ENCODE peak calls at places on chromosome 17, in seven cellular contexts. S is GM12878; D is gastrocnemius medialis; A is psoas muscle; P is CD8-positive, alpha-beta T cell; J is GM23338; Q is IMR-90. T is an unnamed sample.

GRCh38 chr17:35073991-35074627 is 10.6 kb upstream of the RFFL start:
- ATAC-seq in D (no peak), J (no peak), S (peak; percentile 26), A (no peak), P (peak; percentile 27), Q (peak; percentile 12), T (no peak)

GRCh38 chr17:65463242-65463641 is 98.2 kb downstream of the AXIN2 start:
- ATAC-seq in A (peak; percentile 96), D (peak; percentile 90), Q (no peak), J (no peak), S (no peak), P (no peak), T (peak; percentile 95)

GRCh38 chr17:1716912-1717695 is 6.9 kb upstream of the TLCD2 start:
- ATAC-seq in S (peak; percentile 84), D (peak; percentile 49), J (peak; percentile 67), Q (peak; percentile 47), P (peak; percentile 19), A (peak; percentile 58), T (peak; percentile 65)

GRCh38 chr17:21272881-21273839 is 11.4 kb upstream of the MAP2K3 start:
- ATAC-seq in D (no peak), S (no peak), Q (no peak), A (no peak), P (no peak), J (no peak), T (no peak)

GRCh38 chr17:76452646-76453430 is at the start of gene UBE2O:
- ATAC-seq in J (peak; percentile 77), S (peak; percentile 95), P (peak; percentile 92), A (peak; percentile 96), D (peak; percentile 90), Q (peak; percentile 95), T (peak; percentile 96)

GRCh38 chr17:80132906-80133625 is 13.9 kb downstream of the EIF4A3 start:
- ATAC-seq in J (no peak), Q (no peak), D (no peak), S (no peak), A (no peak), P (no peak), T (no peak)

GRCh38 chr17:2841606-2842005 is 45.4 kb downstream of the RAP1GAP2 start:
- ATAC-seq in S (no peak), D (no peak), Q (no peak), J (no peak), P (no peak), A (no peak), T (no peak)

GRCh38 chr17:68613739-68614298 is 12.7 kb upstream of the FAM20A start:
- ATAC-seq in P (no peak), Q (peak; percentile 32), A (no peak), J (peak; percentile 100), S (peak; percentile 79), D (no peak), T (peak; percentile 57)

GRCh38 chr17:72489273-72489641 is 368.4 kb downstream of the SOX9 start:
- ATAC-seq in S (no peak), Q (peak; percentile 21), J (no peak), P (no peak), A (no peak), D (no peak), T (no peak)

GRCh38 chr17:19660219-19660870 is 11.8 kb downstream of the ALDH3A2 start:
- ATAC-seq in D (no peak), J (no peak), S (no peak), A (no peak), P (no peak), Q (no peak), T (no peak)

GRCh38 chr17:10197721-10198508 is 491 bp downstream of the GAS7 start:
- ATAC-seq in S (no peak), D (no peak), P (no peak), J (peak; percentile 73), Q (peak; percentile 57), A (no peak), T (peak; percentile 39)

GRCh38 chr17:2054262-2054739 is 602 bp upstream of the HIC1 start:
- ATAC-seq in S (peak; percentile 1), Q (peak; percentile 1), D (no peak), A (peak; percentile 11), P (peak; percentile 5), J (peak; percentile 4), T (no peak)

GRCh38 chr17:64217249-64217652 is 45.8 kb downstream of the TEX2 start:
- ATAC-seq in S (peak; percentile 49), P (no peak), A (peak; percentile 67), D (peak; percentile 65), J (peak; percentile 20), Q (no peak), T (no peak)

GRCh38 chr17:63783522-63783921 is 9.6 kb downstream of the DDX42 start:
- ATAC-seq in D (no peak), S (peak; percentile 27), P (no peak), J (no peak), Q (no peak), A (no peak), T (no peak)

GRCh38 chr17:416293-417206 is 63.9 kb upstream of the RPH3AL start:
- ATAC-seq in S (peak; percentile 87), A (no peak), Q (no peak), D (no peak), P (peak; percentile 20), J (no peak), T (no peak)

GRCh38 chr17:32249475-32249874 is 16.2 kb upstream of the RHBDL3 start:
- ATAC-seq in Q (no peak), A (no peak), J (no peak), S (no peak), P (no peak), D (no peak), T (no peak)

GRCh38 chr17:48456584-48456983 is 26.6 kb upstream of the SKAP1 start:
- ATAC-seq in S (peak; percentile 69), A (no peak), Q (no peak), P (peak; percentile 19), J (peak; percentile 67), D (no peak), T (no peak)

GRCh38 chr17:64635647-64636305 is 26.3 kb downstream of the SMURF2 start:
- ATAC-seq in Q (peak; percentile 28), A (no peak), J (no peak), P (no peak), S (peak; percentile 88), D (no peak), T (no peak)

GRCh38 chr17:4426499-4427208 is 7.1 kb upstream of the SPNS3 start:
- ATAC-seq in Q (no peak), D (no peak), A (no peak), S (peak; percentile 51), P (no peak), J (no peak), T (no peak)

GRCh38 chr17:32998111-32998892 is 6.7 kb downstream of the SPACA3 start:
- ATAC-seq in P (peak; percentile 59), Q (peak; percentile 96), J (peak; percentile 98), S (peak; percentile 92), A (peak; percentile 54), D (peak; percentile 64), T (peak; percentile 70)

GRCh38 chr17:2106308-2106707 is 51.4 kb downstream of the HIC1 start:
- ATAC-seq in P (no peak), S (no peak), J (no peak), Q (no peak), D (no peak), A (no peak), T (no peak)

GRCh38 chr17:2309338-2310143 is 5.8 kb downstream of the SRR start:
- ATAC-seq in S (no peak), Q (peak; percentile 78), P (no peak), D (no peak), J (no peak), A (no peak), T (no peak)

GRCh38 chr17:2691069-2691871 is 20.3 kb downstream of the CLUH start:
- ATAC-seq in D (no peak), S (no peak), Q (no peak), A (no peak), P (no peak), J (peak; percentile 17), T (no peak)

GRCh38 chr17:32943647-32944191 is 15.8 kb downstream of the TMEM98 start:
- ATAC-seq in D (no peak), S (no peak), J (no peak), P (no peak), A (no peak), Q (peak; percentile 80), T (peak; percentile 82)

GRCh38 chr17:50468120-50469004 is at the start of gene CHAD:
- ATAC-seq in S (no peak), J (peak; percentile 69), Q (peak; percentile 75), D (peak; percentile 18), P (peak; percentile 55), A (peak; percentile 45), T (no peak)

GRCh38 chr17:56761387-56761786 is 72.3 kb downstream of the C17orf67 start:
- ATAC-seq in S (no peak), J (no peak), D (no peak), P (no peak), A (no peak), Q (no peak), T (no peak)

DNA sequence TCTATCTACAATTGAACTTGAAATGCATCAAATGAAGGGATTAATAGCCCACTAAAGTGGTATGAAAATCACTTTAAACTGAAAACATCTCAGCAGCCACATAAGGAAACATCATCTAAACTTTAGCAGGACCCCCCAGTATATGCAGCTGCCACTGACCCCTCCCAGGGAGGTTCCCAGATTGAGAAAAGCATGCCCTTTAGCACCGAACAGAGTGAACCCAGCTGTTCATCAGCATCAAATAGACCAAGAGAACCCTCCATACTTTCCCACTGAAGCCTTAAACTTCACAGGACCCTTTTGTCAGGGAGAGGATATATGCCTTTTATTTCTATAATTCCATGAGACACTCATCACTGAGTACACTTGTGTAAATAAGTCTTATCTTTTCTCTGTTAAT is 44.6 kb downstream of the MYH10 start:
- ATAC-seq in Q (no peak), D (no peak), A (no peak), P (no peak), J (no peak), S (no peak), T (no peak)
- H3K36me3 ChIP-seq in Q (peaks cover 8% of the 10 kb centered on the region), D (no peaks in the 10 kb centered on the region), A (no peaks in the 10 kb centered on the region), P (no peaks in the 10 kb centered on the region), J (no peaks in the 10 kb centered on the region), S (no peaks in the 10 kb centered on the region), T (no peaks in the 10 kb centered on the region)

GRCh38 chr17:6948976-6949375 is 46.9 kb upstream of the ALOX12 start:
- ATAC-seq in Q (no peak), J (no peak), P (no peak), D (no peak), S (no peak), A (no peak), T (no peak)
- H3K36me3 ChIP-seq in Q (no peaks in the 10 kb centered on the region), J (no peaks in the 10 kb centered on the region), P (no peaks in the 10 kb centered on the region), D (no peaks in the 10 kb centered on the region), S (no peaks in the 10 kb centered on the region), A (no peaks in the 10 kb centered on the region), T (no peaks in the 10 kb centered on the region)

DNA sequence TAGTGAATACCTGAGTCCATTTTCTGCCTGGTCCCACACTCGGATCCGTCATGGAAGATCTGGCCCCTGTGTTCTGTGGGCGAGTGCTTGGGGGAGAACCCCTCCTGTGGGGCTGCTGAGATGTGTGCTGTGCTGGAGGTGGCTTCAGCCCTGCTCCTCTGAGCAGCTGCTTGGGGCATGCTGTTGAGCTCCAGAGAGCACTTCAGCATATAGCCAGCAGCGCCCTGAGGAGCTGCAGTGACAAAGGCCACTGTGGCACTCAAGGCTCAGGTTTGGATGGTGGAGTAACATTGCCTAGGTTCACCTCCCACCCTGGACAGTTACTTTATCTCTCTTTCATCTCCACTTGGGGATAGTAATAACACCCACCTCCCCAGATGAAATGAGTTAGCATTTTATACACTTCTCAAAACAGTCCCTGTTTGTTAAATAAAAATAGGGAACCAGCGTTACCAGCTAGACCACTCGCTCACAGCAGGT is 75.3 kb downstream of the KSR1 start:
- ATAC-seq in P (no peak), S (peak; percentile 52), Q (no peak), A (no peak), J (no peak), D (no peak), T (no peak)
- H3K36me3 ChIP-seq in P (no peaks in the 10 kb centered on the region), S (peaks cover 2% of the 10 kb centered on the region), Q (no peaks in the 10 kb centered on the region), A (no peaks in the 10 kb centered on the region), J (no peaks in the 10 kb centered on the region), D (no peaks in the 10 kb centered on the region), T (no peaks in the 10 kb centered on the region)

GRCh38 chr17:40416671-40417070 is 1.0 kb downstream of the TOP2A start:
- ATAC-seq in D (no peak), J (no peak), Q (no peak), S (no peak), A (no peak), P (no peak), T (no peak)
- H3K36me3 ChIP-seq in D (no peaks in the 10 kb centered on the region), J (peaks cover 41% of the 10 kb centered on the region), Q (peaks cover 1% of the 10 kb centered on the region), S (no peaks in the 10 kb centered on the region), A (no peaks in the 10 kb centered on the region), P (no peaks in the 10 kb centered on the region), T (no peaks in the 10 kb centered on the region)